ENCODE peak calls at places on chromosomes 7 and 10, in five cellular contexts. Z is pancreas, V is neural crest cell, X is activated B cell treated with CpG ODN at 0.5 μM for 24 hours, R is HL-60. O is an unnamed sample.

GRCh38 chr7:33432825-33433224 is 303.5 kb downstream of the BBS9 start:
- DNase-seq in Z (no peak), V (no peak), X (no peak), R (no peak), O (no peak)

GRCh38 chr7:17719998-17720397 is 220.3 kb downstream of the SNX13 start:
- DNase-seq in Z (no peak), V (no peak), X (no peak), R (no peak), O (no peak)

GRCh38 chr7:119105381-119105780 is 880.9 kb downstream of the ANKRD7 start:
- DNase-seq in Z (no peak), V (no peak), X (no peak), R (no peak), O (no peak)

GRCh38 chr7:157126921-157127320 is 11.8 kb upstream of the UBE3C start:
- DNase-seq in Z (no peak), V (no peak), X (no peak), R (no peak), O (no peak)

GRCh38 chr7:77538186-77538907 is 1.3 kb downstream of the PTPN12 start:
- DNase-seq in Z (peak), V (peak), X (no peak), R (peak), O (peak)

GRCh38 chr10:124000792-124001201 is 92.6 kb downstream of the CHST15 start:
- DNase-seq in Z (peak), V (no peak), X (no peak), R (no peak), O (no peak)

GRCh38 chr7:121069346-121070100 is 81.0 kb downstream of the CPED1 start:
- DNase-seq in Z (no peak), V (no peak), X (no peak), R (no peak), O (no peak)

GRCh38 chr10:17910144-17910789 is 41.5 kb upstream of the SLC39A12 start:
- DNase-seq in Z (peak), V (peak), X (no peak), R (no peak), O (peak)

GRCh38 chr10:130884456-130884855 is 427.1 kb downstream of the TCERG1L start:
- DNase-seq in Z (peak), V (no peak), X (no peak), R (no peak), O (no peak)

DNA sequence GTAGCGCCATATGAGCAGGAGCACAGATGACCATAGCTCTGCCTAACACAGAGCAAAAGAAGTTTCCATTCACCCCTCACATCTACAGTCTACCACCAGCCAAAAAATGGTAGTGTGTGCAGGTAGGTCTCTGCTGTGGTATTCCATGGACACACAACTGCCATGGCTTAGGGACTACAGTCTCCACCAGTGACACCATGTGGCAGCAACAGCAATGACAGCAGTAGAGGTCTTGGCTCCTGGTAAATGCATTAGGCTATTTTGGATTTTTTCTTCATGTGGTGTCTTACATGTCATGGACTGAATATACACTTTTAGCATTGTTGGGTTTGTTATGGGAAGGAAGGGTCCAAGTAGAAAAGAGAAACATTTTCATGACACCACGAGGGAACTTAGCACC is 70.1 kb upstream of the CABCOCO1 start:
- DNase-seq in Z (no peak), V (no peak), X (no peak), R (no peak), O (peak)
- TF ChIP-seq CTCF in Z (no peak), V (peak), X (no peak), R (peak), O (peak)

DNA sequence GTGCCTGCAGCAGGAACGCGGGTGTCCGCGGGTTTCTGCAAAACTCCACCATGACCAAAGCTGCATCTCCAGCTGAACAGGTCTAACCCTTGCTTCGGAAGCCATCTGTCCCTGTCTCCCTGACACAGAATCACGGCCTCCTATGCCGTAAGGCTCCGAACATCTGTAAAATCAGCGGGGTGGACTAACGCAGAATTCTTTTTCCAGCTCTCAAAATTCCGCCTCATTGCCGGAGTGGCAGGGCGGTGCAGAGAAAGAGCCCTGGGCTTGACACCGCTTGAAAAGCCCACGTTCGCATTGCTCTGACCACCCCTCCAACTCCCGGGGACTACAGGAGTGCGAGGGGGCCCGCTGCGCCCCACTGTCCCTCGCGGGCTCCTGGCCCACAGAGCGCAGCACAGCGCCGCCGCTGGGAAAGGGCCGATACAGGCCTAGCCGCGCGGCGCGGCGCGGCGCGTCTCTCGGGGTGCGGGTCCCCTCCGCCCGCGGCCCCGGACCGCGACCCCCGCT is 409 bp downstream of the DNMBP start:
- DNase-seq in Z (no peak), V (peak), X (no peak), R (peak), O (peak)
- TF ChIP-seq CTCF in Z (no peak), V (no peak), X (no peak), R (peak), O (no peak)

DNA sequence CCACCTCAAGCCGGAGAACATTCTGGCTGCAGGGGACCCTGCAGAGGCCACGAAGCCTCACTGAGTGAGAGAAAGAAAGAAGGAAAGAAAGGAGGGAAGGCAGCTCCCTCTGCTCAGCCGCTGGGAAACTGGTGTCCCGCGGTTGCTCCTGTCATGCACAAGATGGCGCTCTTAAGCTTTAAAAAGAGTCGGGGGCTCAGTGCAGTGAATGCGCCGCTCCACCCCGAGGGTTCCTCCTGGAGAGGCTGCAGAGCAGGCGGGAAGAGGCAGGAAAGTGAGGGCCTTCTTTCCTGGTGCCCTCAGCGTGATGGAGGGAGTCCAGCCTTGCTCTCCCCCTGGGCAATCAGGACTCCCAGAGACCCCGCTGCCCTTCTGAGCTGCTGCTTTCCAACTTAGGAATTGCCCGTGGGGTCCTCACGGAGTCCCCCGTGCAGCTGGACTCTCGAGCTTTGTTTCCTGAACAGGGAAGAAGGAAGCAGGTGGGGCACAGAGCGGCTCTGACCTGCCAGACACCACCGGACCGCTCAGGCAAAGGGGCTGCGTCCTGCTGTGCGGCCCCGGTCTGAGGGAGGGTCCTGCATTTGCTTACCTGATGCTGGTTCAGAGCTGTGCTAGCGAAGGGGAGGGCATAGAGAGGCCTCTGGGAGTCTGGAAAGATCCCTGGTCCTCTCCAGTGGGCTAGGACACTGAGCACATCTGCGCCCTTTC is 141.9 kb upstream of the MKI67 start:
- DNase-seq in Z (no peak), V (peak), X (no peak), R (no peak), O (peak)
- TF ChIP-seq CTCF in Z (no peak), V (peak), X (no peak), R (peak), O (peak)

GRCh38 chr10:44865289-44865671 is 45.9 kb upstream of the TMEM72 start:
- DNase-seq in Z (no peak), V (no peak), X (no peak), R (no peak), O (no peak)
- TF ChIP-seq CTCF in Z (no peak), V (no peak), X (no peak), R (no peak), O (no peak)